ENCODE peak calls at places on chromosome 12, in eight cellular contexts. Q is AG09309; Y is HCT116; R is OCI-LY7; U is stimulated activated CD4-positive, alpha-beta T cell treated with anti-CD3 and anti-CD28 coated beads, Interleukin-1b, Interleukin-23, amount 100 ng/mL, for 24 hours; E is activated naive CD4-positive, alpha-beta T cell; B is non-pigmented ciliary epithelial cell; Z is sciatic nerve. O is an unnamed sample.

GRCh38 chr12:124497658-124498057 is 69.8 kb downstream of the NCOR2 start:
- DNase-seq in Q (no peak), Y (no peak), R (no peak), U (no peak), E (no peak), B (no peak), Z (no peak), O (no peak)

GRCh38 chr12:8781326-8781725 is 41.1 kb upstream of the A2ML1 start:
- DNase-seq in Q (no peak), Y (no peak), R (no peak), U (no peak), E (no peak), B (no peak), Z (no peak), O (no peak)

GRCh38 chr12:20410746-20411145 is 42.4 kb downstream of the PDE3A start:
- DNase-seq in Q (no peak), Y (no peak), R (no peak), U (no peak), E (no peak), B (no peak), Z (no peak), O (no peak)

GRCh38 chr12:64699504-64700115 is 59.6 kb downstream of the GNS start:
- DNase-seq in Q (no peak), Y (no peak), R (no peak), U (no peak), E (no peak), B (no peak), Z (no peak), O (no peak)

GRCh38 chr12:112112423-112113132 is 4.0 kb upstream of the NAA25 start:
- DNase-seq in Q (no peak), Y (peak; percentile 84), R (no peak), U (no peak), E (no peak), B (no peak), Z (no peak), O (no peak)

GRCh38 chr12:19234171-19234704 is 104.7 kb downstream of the PLEKHA5 start:
- DNase-seq in Q (no peak), Y (no peak), R (no peak), U (no peak), E (no peak), B (no peak), Z (no peak), O (no peak)

GRCh38 chr12:122834921-122835692 is at the start of gene HIP1R:
- DNase-seq in Q (no peak), Y (peak; percentile 16), R (peak; percentile 69), U (peak; percentile 60), E (peak; percentile 38), B (no peak), Z (no peak), O (peak; percentile 70)

GRCh38 chr12:78888583-78888982 is 24.0 kb downstream of the SYT1 start:
- DNase-seq in Q (no peak), Y (peak; percentile 74), R (peak; percentile 23), U (no peak), E (no peak), B (no peak), Z (no peak), O (peak; percentile 42)

GRCh38 chr12:94650143-94651056 is at the start of gene TMCC3:
- DNase-seq in Q (no peak), Y (no peak), R (no peak), U (no peak), E (no peak), B (no peak), Z (peak; percentile 71), O (no peak)

GRCh38 chr12:45284096-45284901 is 68.4 kb downstream of the ANO6 start:
- DNase-seq in Q (no peak), Y (no peak), R (no peak), U (no peak), E (no peak), B (peak; percentile 89), Z (no peak), O (peak; percentile 19)

GRCh38 chr12:98645572-98646067 is 530 bp downstream of the APAF1 start:
- DNase-seq in Q (no peak), Y (no peak), R (peak; percentile 36), U (no peak), E (no peak), B (no peak), Z (no peak), O (peak; percentile 46)

GRCh38 chr12:112577473-112578334 is 159.0 kb downstream of the PTPN11 start:
- DNase-seq in Q (no peak), Y (no peak), R (no peak), U (no peak), E (no peak), B (no peak), Z (no peak), O (no peak)

GRCh38 chr12:67968725-67969124 is 20.5 kb upstream of the IFNG-AS1 start:
- DNase-seq in Q (no peak), Y (no peak), R (no peak), U (no peak), E (no peak), B (no peak), Z (no peak), O (no peak)

GRCh38 chr12:12837025-12837872 is 24.1 kb downstream of the DDX47 start:
- DNase-seq in Q (peak; percentile 52), Y (peak; percentile 67), R (peak; percentile 41), U (peak; percentile 49), E (no peak), B (no peak), Z (no peak), O (peak; percentile 68)

GRCh38 chr12:3544296-3544965 is 53.4 kb downstream of the PRMT8 start:
- DNase-seq in Q (no peak), Y (no peak), R (no peak), U (no peak), E (no peak), B (no peak), Z (no peak), O (no peak)

GRCh38 chr12:45839917-45840316 is 110.4 kb downstream of the ARID2 start:
- DNase-seq in Q (no peak), Y (no peak), R (no peak), U (no peak), E (no peak), B (no peak), Z (no peak), O (no peak)

GRCh38 chr12:6084261-6084968 is 40.1 kb downstream of the VWF start:
- DNase-seq in Q (no peak), Y (peak; percentile 60), R (no peak), U (no peak), E (no peak), B (no peak), Z (peak; percentile 58), O (no peak)

GRCh38 chr12:96136129-96136528 is 58.0 kb upstream of the ELK3 start:
- DNase-seq in Q (peak; percentile 44), Y (no peak), R (no peak), U (no peak), E (no peak), B (peak; percentile 30), Z (no peak), O (no peak)

GRCh38 chr12:26135010-26135420 is 10.2 kb upstream of the BHLHE41 start:
- DNase-seq in Q (no peak), Y (no peak), R (no peak), U (no peak), E (no peak), B (no peak), Z (no peak), O (no peak)

GRCh38 chr12:89706551-89707348 is 1.9 kb downstream of the ATP2B1 start:
- DNase-seq in Q (no peak), Y (no peak), R (peak; percentile 21), U (no peak), E (no peak), B (no peak), Z (no peak), O (peak; percentile 12)

GRCh38 chr12:59843260-59843843 is 247.5 kb downstream of the SLC16A7 start:
- DNase-seq in Q (no peak), Y (no peak), R (no peak), U (no peak), E (no peak), B (no peak), Z (no peak), O (no peak)

GRCh38 chr12:6280672-6281071 is 29.8 kb upstream of the PLEKHG6 start:
- DNase-seq in Q (no peak), Y (no peak), R (no peak), U (no peak), E (no peak), B (no peak), Z (peak; percentile 57), O (no peak)

GRCh38 chr12:113392988-113393579 is 10.6 kb downstream of the SDS start:
- DNase-seq in Q (no peak), Y (peak; percentile 22), R (no peak), U (no peak), E (no peak), B (no peak), Z (no peak), O (no peak)

GRCh38 chr12:118055865-118056773 is 4.9 kb downstream of the WSB2 start:
- DNase-seq in Q (no peak), Y (no peak), R (no peak), U (no peak), E (no peak), B (no peak), Z (no peak), O (no peak)

GRCh38 chr12:632102-632696 is 31.0 kb downstream of the NINJ2 start:
- DNase-seq in Q (peak; percentile 70), Y (no peak), R (no peak), U (no peak), E (no peak), B (peak; percentile 90), Z (no peak), O (no peak)

GRCh38 chr12:90027889-90028570 is 319.4 kb upstream of the ATP2B1 start:
- DNase-seq in Q (no peak), Y (no peak), R (no peak), U (no peak), E (no peak), B (no peak), Z (no peak), O (no peak)

GRCh38 chr12:39620664-39621658 is 1.4 kb upstream of the ABCD2 start:
- DNase-seq in Q (no peak), Y (no peak), R (peak; percentile 49), U (peak; percentile 43), E (peak; percentile 15), B (no peak), Z (no peak), O (peak; percentile 41)

GRCh38 chr12:93943766-93944165 is 204.6 kb upstream of the PLXNC1 start:
- DNase-seq in Q (no peak), Y (peak; percentile 3), R (no peak), U (no peak), E (no peak), B (no peak), Z (no peak), O (no peak)

GRCh38 chr12:120101182-120101581 is 15.4 kb downstream of the RAB35 start:
- DNase-seq in Q (no peak), Y (no peak), R (no peak), U (no peak), E (no peak), B (no peak), Z (no peak), O (no peak)

GRCh38 chr12:12214635-12215131 is 52.2 kb downstream of the LRP6 start:
- DNase-seq in Q (no peak), Y (no peak), R (peak; percentile 32), U (no peak), E (no peak), B (peak; percentile 38), Z (no peak), O (no peak)

GRCh38 chr12:121776190-121777098 is 17.0 kb downstream of the RHOF start:
- DNase-seq in Q (no peak), Y (no peak), R (peak; percentile 85), U (peak; percentile 88), E (peak; percentile 90), B (no peak), Z (peak; percentile 89), O (peak; percentile 82)

O was measured in NAMALWA.